ENCODE peak calls at places on chromosome 16, in nine cellular contexts. One of them, this sample, is unnamed.

GRCh38 chr16:69680358-69680757 is 46.0 kb downstream of the NQO1 start:
- DNase-seq in breast epithelium: no peak
- DNase-seq in NCI-H1092 treated with DMSO at 0.1 percent for 48 hours: no peak
- DNase-seq in AG04450: no peak
- DNase-seq in fibroblast of the conjunctiva: no peak
- DNase-seq in HFFc6: no peak
- DNase-seq in germinal center: no peak
- DNase-seq in GDM1: no peak
- DNase-seq in stimulated activated CD4-positive, alpha-beta T cell treated with anti-CD3 and anti-CD28 coated beads, Interleukin-2, amount 100 ng/mL, for 48 hours: no peak
- DNase-seq in this sample: no peak

GRCh38 chr16:78092755-78093154 is 6.7 kb upstream of the WWOX start:
- DNase-seq in breast epithelium: no peak
- DNase-seq in AG04450: no peak
- DNase-seq in NCI-H1092 treated with DMSO at 0.1 percent for 48 hours: no peak
- DNase-seq in germinal center: no peak
- DNase-seq in HFFc6: no peak
- DNase-seq in GDM1: no peak
- DNase-seq in stimulated activated CD4-positive, alpha-beta T cell treated with anti-CD3 and anti-CD28 coated beads, Interleukin-2, amount 100 ng/mL, for 48 hours: no peak
- DNase-seq in fibroblast of the conjunctiva: no peak
- DNase-seq in this sample: no peak

GRCh38 chr16:30185683-30186421 is 2.5 kb downstream of the CORO1A start:
- DNase-seq in AG04450: no peak
- DNase-seq in stimulated activated CD4-positive, alpha-beta T cell treated with anti-CD3 and anti-CD28 coated beads, Interleukin-2, amount 100 ng/mL, for 48 hours: peak
- DNase-seq in fibroblast of the conjunctiva: no peak
- DNase-seq in GDM1: peak
- DNase-seq in germinal center: peak
- DNase-seq in NCI-H1092 treated with DMSO at 0.1 percent for 48 hours: no peak
- DNase-seq in HFFc6: no peak
- DNase-seq in breast epithelium: no peak
- DNase-seq in this sample: no peak

GRCh38 chr16:27920391-27920891 is 143.1 kb downstream of the GSG1L start:
- DNase-seq in NCI-H1092 treated with DMSO at 0.1 percent for 48 hours: peak
- DNase-seq in breast epithelium: peak
- DNase-seq in HFFc6: peak
- DNase-seq in germinal center: no peak
- DNase-seq in stimulated activated CD4-positive, alpha-beta T cell treated with anti-CD3 and anti-CD28 coated beads, Interleukin-2, amount 100 ng/mL, for 48 hours: no peak
- DNase-seq in AG04450: no peak
- DNase-seq in fibroblast of the conjunctiva: no peak
- DNase-seq in GDM1: no peak
- DNase-seq in this sample: peak

GRCh38 chr16:81241706-81242105 is 3.2 kb downstream of the BCO1 start:
- DNase-seq in NCI-H1092 treated with DMSO at 0.1 percent for 48 hours: no peak
- DNase-seq in HFFc6: no peak
- DNase-seq in breast epithelium: no peak
- DNase-seq in germinal center: no peak
- DNase-seq in stimulated activated CD4-positive, alpha-beta T cell treated with anti-CD3 and anti-CD28 coated beads, Interleukin-2, amount 100 ng/mL, for 48 hours: no peak
- DNase-seq in AG04450: no peak
- DNase-seq in fibroblast of the conjunctiva: no peak
- DNase-seq in GDM1: no peak
- DNase-seq in this sample: no peak

GRCh38 chr16:87391324-87391949 is 699 bp upstream of the MAP1LC3B start:
- DNase-seq in HFFc6: no peak
- DNase-seq in AG04450: no peak
- DNase-seq in breast epithelium: no peak
- DNase-seq in GDM1: no peak
- DNase-seq in germinal center: no peak
- DNase-seq in NCI-H1092 treated with DMSO at 0.1 percent for 48 hours: peak
- DNase-seq in stimulated activated CD4-positive, alpha-beta T cell treated with anti-CD3 and anti-CD28 coated beads, Interleukin-2, amount 100 ng/mL, for 48 hours: peak
- DNase-seq in fibroblast of the conjunctiva: no peak
- DNase-seq in this sample: no peak

GRCh38 chr16:87407511-87408112 is 15.5 kb downstream of the MAP1LC3B start:
- DNase-seq in breast epithelium: peak
- DNase-seq in fibroblast of the conjunctiva: no peak
- DNase-seq in germinal center: no peak
- DNase-seq in stimulated activated CD4-positive, alpha-beta T cell treated with anti-CD3 and anti-CD28 coated beads, Interleukin-2, amount 100 ng/mL, for 48 hours: no peak
- DNase-seq in AG04450: no peak
- DNase-seq in NCI-H1092 treated with DMSO at 0.1 percent for 48 hours: no peak
- DNase-seq in HFFc6: no peak
- DNase-seq in GDM1: peak
- DNase-seq in this sample: no peak

GRCh38 chr16:58317608-58318152 is 22.9 kb upstream of the PRSS54 start:
- DNase-seq in NCI-H1092 treated with DMSO at 0.1 percent for 48 hours: no peak
- DNase-seq in GDM1: no peak
- DNase-seq in HFFc6: no peak
- DNase-seq in AG04450: no peak
- DNase-seq in breast epithelium: no peak
- DNase-seq in fibroblast of the conjunctiva: no peak
- DNase-seq in germinal center: no peak
- DNase-seq in stimulated activated CD4-positive, alpha-beta T cell treated with anti-CD3 and anti-CD28 coated beads, Interleukin-2, amount 100 ng/mL, for 48 hours: no peak
- DNase-seq in this sample: no peak

GRCh38 chr16:2194166-2194834 is 2.1 kb downstream of the CASKIN1 start:
- DNase-seq in breast epithelium: no peak
- DNase-seq in fibroblast of the conjunctiva: peak
- DNase-seq in HFFc6: peak
- DNase-seq in stimulated activated CD4-positive, alpha-beta T cell treated with anti-CD3 and anti-CD28 coated beads, Interleukin-2, amount 100 ng/mL, for 48 hours: no peak
- DNase-seq in NCI-H1092 treated with DMSO at 0.1 percent for 48 hours: no peak
- DNase-seq in GDM1: no peak
- DNase-seq in AG04450: no peak
- DNase-seq in germinal center: no peak
- DNase-seq in this sample: peak

GRCh38 chr16:52499061-52499460 is 47.9 kb downstream of the TOX3 start:
- DNase-seq in fibroblast of the conjunctiva: no peak
- DNase-seq in AG04450: no peak
- DNase-seq in germinal center: no peak
- DNase-seq in stimulated activated CD4-positive, alpha-beta T cell treated with anti-CD3 and anti-CD28 coated beads, Interleukin-2, amount 100 ng/mL, for 48 hours: no peak
- DNase-seq in NCI-H1092 treated with DMSO at 0.1 percent for 48 hours: peak
- DNase-seq in GDM1: no peak
- DNase-seq in HFFc6: no peak
- DNase-seq in breast epithelium: no peak
- DNase-seq in this sample: no peak

GRCh38 chr16:85459529-85460251 is 153.4 kb upstream of the GSE1 start:
- DNase-seq in fibroblast of the conjunctiva: no peak
- DNase-seq in HFFc6: no peak
- DNase-seq in AG04450: no peak
- DNase-seq in stimulated activated CD4-positive, alpha-beta T cell treated with anti-CD3 and anti-CD28 coated beads, Interleukin-2, amount 100 ng/mL, for 48 hours: no peak
- DNase-seq in NCI-H1092 treated with DMSO at 0.1 percent for 48 hours: no peak
- DNase-seq in GDM1: no peak
- DNase-seq in breast epithelium: peak
- DNase-seq in germinal center: no peak
- DNase-seq in this sample: no peak

GRCh38 chr16:9232102-9232501 is 140.7 kb downstream of the HAPSTR1 start:
- DNase-seq in GDM1: no peak
- DNase-seq in AG04450: no peak
- DNase-seq in stimulated activated CD4-positive, alpha-beta T cell treated with anti-CD3 and anti-CD28 coated beads, Interleukin-2, amount 100 ng/mL, for 48 hours: no peak
- DNase-seq in NCI-H1092 treated with DMSO at 0.1 percent for 48 hours: no peak
- DNase-seq in fibroblast of the conjunctiva: no peak
- DNase-seq in HFFc6: no peak
- DNase-seq in germinal center: no peak
- DNase-seq in breast epithelium: no peak
- DNase-seq in this sample: no peak

GRCh38 chr16:58684001-58684353 is 593 bp downstream of the SLC38A7 start:
- DNase-seq in AG04450: no peak
- DNase-seq in fibroblast of the conjunctiva: no peak
- DNase-seq in GDM1: no peak
- DNase-seq in breast epithelium: no peak
- DNase-seq in NCI-H1092 treated with DMSO at 0.1 percent for 48 hours: no peak
- DNase-seq in stimulated activated CD4-positive, alpha-beta T cell treated with anti-CD3 and anti-CD28 coated beads, Interleukin-2, amount 100 ng/mL, for 48 hours: no peak
- DNase-seq in germinal center: no peak
- DNase-seq in HFFc6: peak
- DNase-seq in this sample: peak

GRCh38 chr16:2195316-2196161 is 866 bp downstream of the CASKIN1 start:
- DNase-seq in germinal center: no peak
- DNase-seq in AG04450: no peak
- DNase-seq in breast epithelium: no peak
- DNase-seq in GDM1: no peak
- DNase-seq in HFFc6: no peak
- DNase-seq in stimulated activated CD4-positive, alpha-beta T cell treated with anti-CD3 and anti-CD28 coated beads, Interleukin-2, amount 100 ng/mL, for 48 hours: no peak
- DNase-seq in fibroblast of the conjunctiva: no peak
- DNase-seq in NCI-H1092 treated with DMSO at 0.1 percent for 48 hours: no peak
- DNase-seq in this sample: no peak

GRCh38 chr16:74305978-74306784 is 9.6 kb downstream of the PSMD7 start:
- DNase-seq in germinal center: no peak
- DNase-seq in AG04450: no peak
- DNase-seq in breast epithelium: no peak
- DNase-seq in stimulated activated CD4-positive, alpha-beta T cell treated with anti-CD3 and anti-CD28 coated beads, Interleukin-2, amount 100 ng/mL, for 48 hours: no peak
- DNase-seq in fibroblast of the conjunctiva: no peak
- DNase-seq in HFFc6: no peak
- DNase-seq in GDM1: no peak
- DNase-seq in NCI-H1092 treated with DMSO at 0.1 percent for 48 hours: no peak
- DNase-seq in this sample: no peak

GRCh38 chr16:89290887-89291286 is 73.4 kb downstream of the ZNF778 start:
- DNase-seq in germinal center: no peak
- DNase-seq in GDM1: no peak
- DNase-seq in stimulated activated CD4-positive, alpha-beta T cell treated with anti-CD3 and anti-CD28 coated beads, Interleukin-2, amount 100 ng/mL, for 48 hours: no peak
- DNase-seq in NCI-H1092 treated with DMSO at 0.1 percent for 48 hours: no peak
- DNase-seq in HFFc6: no peak
- DNase-seq in AG04450: no peak
- DNase-seq in breast epithelium: no peak
- DNase-seq in fibroblast of the conjunctiva: no peak
- DNase-seq in this sample: no peak

This sample was measured in HTR-8/SVneo.